ENCODE peak calls at places on chromosome 9, in eight cellular contexts. Z is ELR; S is C1 segment of cervical spinal cord; V is T-helper 17 cell; B is cardiac fibroblast; L is CD8-positive, alpha-beta memory T cell; D is CD8-positive, alpha-beta T cell; H is activated T-cell treated with anti-CD3 and anti-CD28 coated beads, Interleukin-2, amount 50 U/mL, for 4 hours. G is an unnamed sample.

GRCh38 chr9:93020785-93021670 is 37.5 kb upstream of the SUSD3 start:
- DNase-seq in B (no peak), Z (no peak), D (no peak), S (no peak), H (no peak), V (no peak), L (peak; percentile 77), G (no peak)

GRCh38 chr9:100341889-100342288 is 10.9 kb downstream of the TEX10 start:
- DNase-seq in H (no peak), V (no peak), L (no peak), S (no peak), Z (no peak), B (no peak), D (no peak), G (no peak)

GRCh38 chr9:105835721-105836120 is 141.4 kb downstream of the TMEM38B start:
- DNase-seq in D (no peak), S (no peak), L (no peak), B (no peak), V (no peak), H (no peak), Z (no peak), G (no peak)

GRCh38 chr9:99998266-99998665 is 91.8 kb downstream of the STX17 start:
- DNase-seq in B (no peak), Z (no peak), D (no peak), S (no peak), L (no peak), V (no peak), H (no peak), G (no peak)

GRCh38 chr9:35611230-35611797 is 6.3 kb downstream of the TESK1 start:
- DNase-seq in B (peak; percentile 63), D (peak; percentile 61), V (no peak), Z (peak; percentile 58), L (peak; percentile 49), H (peak; percentile 50), S (peak; percentile 9), G (peak; percentile 44)

GRCh38 chr9:70133253-70134208 is 89.9 kb downstream of the MAMDC2 start:
- DNase-seq in L (no peak), B (peak; percentile 27), S (no peak), H (no peak), V (no peak), D (no peak), Z (no peak), G (no peak)

GRCh38 chr9:72315089-72315509 is 49.9 kb downstream of the ZFAND5 start:
- DNase-seq in D (no peak), L (no peak), S (peak; percentile 23), Z (peak; percentile 23), B (peak; percentile 54), H (no peak), V (no peak), G (peak; percentile 58)

GRCh38 chr9:137253717-137254623 is 1.2 kb upstream of the NELFB start:
- DNase-seq in L (no peak), H (no peak), D (no peak), V (no peak), Z (peak; percentile 40), S (no peak), B (peak; percentile 22), G (no peak)

GRCh38 chr9:4421847-4422246 is 68.4 kb upstream of the SLC1A1 start:
- DNase-seq in S (no peak), V (no peak), Z (no peak), B (no peak), L (no peak), D (no peak), H (no peak), G (no peak)

GRCh38 chr9:94648191-94648590 is 8.9 kb upstream of the FBP1 start:
- DNase-seq in V (no peak), Z (no peak), S (no peak), D (no peak), L (no peak), B (no peak), H (no peak), G (no peak)

GRCh38 chr9:131330814-131331600 is 41.5 kb downstream of the PLPP7 start:
- DNase-seq in D (no peak), V (no peak), H (no peak), Z (no peak), B (no peak), S (no peak), L (no peak), G (no peak)